ENCODE peak calls at places on chromosomes 5 and 9, in four cellular contexts. One of them, this sample, is unnamed.
A peak's percentile ranks its signal among the peaks of the same experiment; 100 is the strongest.

GRCh38 chr9:133692364-133692985 is 45.7 kb downstream of the SARDH start:
- DNase-seq in ovary: no peak
- DNase-seq in neural crest cell: no peak
- DNase-seq in activated naive CD4-positive, alpha-beta T cell treated with anti-CD3 and anti-CD28 coated beads, Interleukin-2, amount 50 U/mL, for 16 hours: no peak
- DNase-seq in this sample: no peak

GRCh38 chr9:111983484-111983908 is 86.9 kb downstream of the UGCG start:
- DNase-seq in neural crest cell: no peak
- DNase-seq in activated naive CD4-positive, alpha-beta T cell treated with anti-CD3 and anti-CD28 coated beads, Interleukin-2, amount 50 U/mL, for 16 hours: no peak
- DNase-seq in ovary: no peak
- DNase-seq in this sample: no peak

GRCh38 chr5:142614054-142614453 is 71.8 kb downstream of the FGF1 start:
- DNase-seq in ovary: no peak
- DNase-seq in neural crest cell: no peak
- DNase-seq in activated naive CD4-positive, alpha-beta T cell treated with anti-CD3 and anti-CD28 coated beads, Interleukin-2, amount 50 U/mL, for 16 hours: no peak
- DNase-seq in this sample: no peak

GRCh38 chr5:115460476-115460875 is 84.1 kb downstream of the FEM1C start:
- DNase-seq in neural crest cell: no peak
- DNase-seq in ovary: no peak
- DNase-seq in activated naive CD4-positive, alpha-beta T cell treated with anti-CD3 and anti-CD28 coated beads, Interleukin-2, amount 50 U/mL, for 16 hours: no peak
- DNase-seq in this sample: no peak

GRCh38 chr5:120463991-120464626 is at the start of gene PRR16:
- DNase-seq in ovary: peak; percentile 11
- DNase-seq in activated naive CD4-positive, alpha-beta T cell treated with anti-CD3 and anti-CD28 coated beads, Interleukin-2, amount 50 U/mL, for 16 hours: peak; percentile 9
- DNase-seq in neural crest cell: peak; percentile 43
- DNase-seq in this sample: peak; percentile 58

GRCh38 chr5:35908266-35908665 is 30.2 kb downstream of the CAPSL start:
- DNase-seq in neural crest cell: no peak
- DNase-seq in ovary: no peak
- DNase-seq in activated naive CD4-positive, alpha-beta T cell treated with anti-CD3 and anti-CD28 coated beads, Interleukin-2, amount 50 U/mL, for 16 hours: no peak
- DNase-seq in this sample: no peak

GRCh38 chr5:53749611-53750010 is 189.2 kb downstream of the NDUFS4 start:
- DNase-seq in activated naive CD4-positive, alpha-beta T cell treated with anti-CD3 and anti-CD28 coated beads, Interleukin-2, amount 50 U/mL, for 16 hours: no peak
- DNase-seq in neural crest cell: no peak
- DNase-seq in ovary: no peak
- DNase-seq in this sample: no peak

GRCh38 chr5:2542026-2542425 is 209.5 kb downstream of the IRX2 start:
- DNase-seq in neural crest cell: no peak
- DNase-seq in activated naive CD4-positive, alpha-beta T cell treated with anti-CD3 and anti-CD28 coated beads, Interleukin-2, amount 50 U/mL, for 16 hours: no peak
- DNase-seq in ovary: no peak
- DNase-seq in this sample: no peak

GRCh38 chr5:133487093-133487492 is 125.2 kb downstream of the FSTL4 start:
- DNase-seq in neural crest cell: no peak
- DNase-seq in ovary: no peak
- DNase-seq in activated naive CD4-positive, alpha-beta T cell treated with anti-CD3 and anti-CD28 coated beads, Interleukin-2, amount 50 U/mL, for 16 hours: no peak
- DNase-seq in this sample: no peak

GRCh38 chr9:33924978-33925797 is 108.2 kb downstream of the UBE2R2 start:
- DNase-seq in activated naive CD4-positive, alpha-beta T cell treated with anti-CD3 and anti-CD28 coated beads, Interleukin-2, amount 50 U/mL, for 16 hours: no peak
- DNase-seq in ovary: peak; percentile 53
- DNase-seq in neural crest cell: peak; percentile 59
- DNase-seq in this sample: no peak

GRCh38 chr5:134493461-134494055 is 31.9 kb upstream of the JADE2 start:
- DNase-seq in ovary: no peak
- DNase-seq in neural crest cell: no peak
- DNase-seq in activated naive CD4-positive, alpha-beta T cell treated with anti-CD3 and anti-CD28 coated beads, Interleukin-2, amount 50 U/mL, for 16 hours: no peak
- DNase-seq in this sample: peak; percentile 22

GRCh38 chr5:142888469-142889085 is 118.4 kb downstream of the ARHGAP26 start:
- DNase-seq in activated naive CD4-positive, alpha-beta T cell treated with anti-CD3 and anti-CD28 coated beads, Interleukin-2, amount 50 U/mL, for 16 hours: no peak
- DNase-seq in neural crest cell: peak; percentile 25
- DNase-seq in ovary: no peak
- DNase-seq in this sample: no peak

GRCh38 chr5:43769576-43770352 is 166.8 kb downstream of the NNT start:
- DNase-seq in ovary: no peak
- DNase-seq in activated naive CD4-positive, alpha-beta T cell treated with anti-CD3 and anti-CD28 coated beads, Interleukin-2, amount 50 U/mL, for 16 hours: no peak
- DNase-seq in neural crest cell: no peak
- DNase-seq in this sample: no peak

GRCh38 chr5:118956727-118957126 is 31.6 kb downstream of the DTWD2 start:
- DNase-seq in activated naive CD4-positive, alpha-beta T cell treated with anti-CD3 and anti-CD28 coated beads, Interleukin-2, amount 50 U/mL, for 16 hours: no peak
- DNase-seq in neural crest cell: no peak
- DNase-seq in ovary: no peak
- DNase-seq in this sample: no peak

GRCh38 chr9:74281674-74282073 is 215.5 kb upstream of the RORB start:
- DNase-seq in ovary: no peak
- DNase-seq in activated naive CD4-positive, alpha-beta T cell treated with anti-CD3 and anti-CD28 coated beads, Interleukin-2, amount 50 U/mL, for 16 hours: no peak
- DNase-seq in neural crest cell: no peak
- DNase-seq in this sample: no peak

GRCh38 chr9:78031271-78031825 is at the start of gene GNAQ:
- DNase-seq in neural crest cell: peak; percentile 45
- DNase-seq in activated naive CD4-positive, alpha-beta T cell treated with anti-CD3 and anti-CD28 coated beads, Interleukin-2, amount 50 U/mL, for 16 hours: peak; percentile 53
- DNase-seq in ovary: peak; percentile 45
- DNase-seq in this sample: no peak

GRCh38 chr5:78518365-78519197 is 130.0 kb downstream of the LHFPL2 start:
- DNase-seq in activated naive CD4-positive, alpha-beta T cell treated with anti-CD3 and anti-CD28 coated beads, Interleukin-2, amount 50 U/mL, for 16 hours: no peak
- DNase-seq in ovary: no peak
- DNase-seq in neural crest cell: no peak
- DNase-seq in this sample: no peak

GRCh38 chr5:1220351-1220750 is 4.8 kb upstream of the SLC6A18 start:
- DNase-seq in ovary: no peak
- DNase-seq in activated naive CD4-positive, alpha-beta T cell treated with anti-CD3 and anti-CD28 coated beads, Interleukin-2, amount 50 U/mL, for 16 hours: no peak
- DNase-seq in neural crest cell: no peak
- DNase-seq in this sample: no peak

GRCh38 chr5:66144074-66144798 is at the start of gene SREK1:
- DNase-seq in ovary: peak; percentile 91
- DNase-seq in neural crest cell: peak; percentile 87
- DNase-seq in activated naive CD4-positive, alpha-beta T cell treated with anti-CD3 and anti-CD28 coated beads, Interleukin-2, amount 50 U/mL, for 16 hours: peak; percentile 92
- DNase-seq in this sample: peak; percentile 96

GRCh38 chr9:108040783-108041182 is 551.2 kb upstream of the KLF4 start:
- DNase-seq in activated naive CD4-positive, alpha-beta T cell treated with anti-CD3 and anti-CD28 coated beads, Interleukin-2, amount 50 U/mL, for 16 hours: no peak
- DNase-seq in ovary: no peak
- DNase-seq in neural crest cell: no peak
- DNase-seq in this sample: no peak

GRCh38 chr5:95759634-95760033 is 28.5 kb downstream of the RHOBTB3 start:
- DNase-seq in activated naive CD4-positive, alpha-beta T cell treated with anti-CD3 and anti-CD28 coated beads, Interleukin-2, amount 50 U/mL, for 16 hours: no peak
- DNase-seq in neural crest cell: no peak
- DNase-seq in ovary: no peak
- DNase-seq in this sample: no peak

GRCh38 chr9:95459867-95460626 is 56.7 kb downstream of the PTCH1 start:
- DNase-seq in neural crest cell: no peak
- DNase-seq in ovary: no peak
- DNase-seq in activated naive CD4-positive, alpha-beta T cell treated with anti-CD3 and anti-CD28 coated beads, Interleukin-2, amount 50 U/mL, for 16 hours: no peak
- DNase-seq in this sample: no peak

GRCh38 chr5:2848634-2849033 is 97.2 kb upstream of the IRX2 start:
- DNase-seq in neural crest cell: no peak
- DNase-seq in ovary: no peak
- DNase-seq in activated naive CD4-positive, alpha-beta T cell treated with anti-CD3 and anti-CD28 coated beads, Interleukin-2, amount 50 U/mL, for 16 hours: no peak
- DNase-seq in this sample: no peak

GRCh38 chr9:121267689-121268597 is at the start of gene GSN:
- DNase-seq in ovary: peak; percentile 86
- DNase-seq in neural crest cell: peak; percentile 43
- DNase-seq in activated naive CD4-positive, alpha-beta T cell treated with anti-CD3 and anti-CD28 coated beads, Interleukin-2, amount 50 U/mL, for 16 hours: peak; percentile 41
- DNase-seq in this sample: peak; percentile 81

GRCh38 chr9:24828687-24829086 is 283.0 kb upstream of the IZUMO3 start:
- DNase-seq in neural crest cell: no peak
- DNase-seq in activated naive CD4-positive, alpha-beta T cell treated with anti-CD3 and anti-CD28 coated beads, Interleukin-2, amount 50 U/mL, for 16 hours: no peak
- DNase-seq in ovary: no peak
- DNase-seq in this sample: no peak

GRCh38 chr9:130912932-130913598 is 16.5 kb upstream of the QRFP start:
- DNase-seq in ovary: no peak
- DNase-seq in neural crest cell: peak; percentile 17
- DNase-seq in activated naive CD4-positive, alpha-beta T cell treated with anti-CD3 and anti-CD28 coated beads, Interleukin-2, amount 50 U/mL, for 16 hours: no peak
- DNase-seq in this sample: no peak

GRCh38 chr9:85004818-85005413 is 335.4 kb downstream of the NTRK2 start:
- DNase-seq in activated naive CD4-positive, alpha-beta T cell treated with anti-CD3 and anti-CD28 coated beads, Interleukin-2, amount 50 U/mL, for 16 hours: no peak
- DNase-seq in neural crest cell: no peak
- DNase-seq in ovary: no peak
- DNase-seq in this sample: no peak

GRCh38 chr9:126439402-126439765 is 112.8 kb downstream of the MVB12B start:
- DNase-seq in activated naive CD4-positive, alpha-beta T cell treated with anti-CD3 and anti-CD28 coated beads, Interleukin-2, amount 50 U/mL, for 16 hours: no peak
- DNase-seq in ovary: no peak
- DNase-seq in neural crest cell: no peak
- DNase-seq in this sample: no peak

GRCh38 chr5:168683247-168683926 is 104.2 kb upstream of the PANK3 start:
- DNase-seq in neural crest cell: no peak
- DNase-seq in activated naive CD4-positive, alpha-beta T cell treated with anti-CD3 and anti-CD28 coated beads, Interleukin-2, amount 50 U/mL, for 16 hours: peak; percentile 54
- DNase-seq in ovary: no peak
- DNase-seq in this sample: no peak